ENCODE peak calls at places on chromosomes 13 and 19, in six cellular contexts. B is midbrain; U is transverse colon; G is NB4; W is immature natural killer cell; O is naive thymus-derived CD8-positive, alpha-beta T cell. V is an unnamed sample.

GRCh38 chr19:38391911-38392464 is 3.5 kb downstream of the SPRED3 start:
- DNase-seq in G (no peak), O (no peak), U (no peak), B (no peak), W (no peak), V (no peak)

GRCh38 chr13:50740052-50740741 is 103.3 kb downstream of the DLEU7 start:
- DNase-seq in G (no peak), O (no peak), B (no peak), W (no peak), U (no peak), V (no peak)

GRCh38 chr13:52921194-52921593 is 72.8 kb upstream of the PCDH8 start:
- DNase-seq in G (peak), U (no peak), O (no peak), W (no peak), B (no peak), V (no peak)

GRCh38 chr19:49201042-49201441 is 43.5 kb downstream of the TRPM4 start:
- DNase-seq in U (no peak), O (no peak), G (no peak), W (no peak), B (no peak), V (no peak)

GRCh38 chr13:64471916-64472315 is 2758.2 kb downstream of the PCDH9 start:
- DNase-seq in U (no peak), O (no peak), W (no peak), G (peak), B (peak), V (no peak)

GRCh38 chr13:26476111-26476743 is 81.3 kb upstream of the WASF3 start:
- DNase-seq in W (no peak), B (no peak), G (no peak), O (no peak), U (no peak), V (peak)

GRCh38 chr19:45440873-45441654 is 17.3 kb upstream of the ERCC1 start:
- DNase-seq in B (no peak), U (no peak), O (no peak), G (peak), W (no peak), V (no peak)

GRCh38 chr13:26280295-26280694 is 26.4 kb downstream of the CDK8 start:
- DNase-seq in G (no peak), U (no peak), B (no peak), W (no peak), O (no peak), V (peak)

GRCh38 chr13:42055500-42056085 is 7.1 kb downstream of the DGKH start:
- DNase-seq in O (no peak), W (no peak), B (no peak), U (no peak), G (no peak), V (no peak)

GRCh38 chr19:55373993-55374757 is 2.5 kb upstream of the TMEM190 start:
- DNase-seq in G (no peak), B (no peak), U (no peak), W (no peak), O (no peak), V (no peak)

GRCh38 chr13:34990399-34991224 is 48.5 kb downstream of the NBEA start:
- DNase-seq in B (no peak), G (no peak), W (no peak), U (no peak), O (no peak), V (no peak)

GRCh38 chr13:98460519-98460918 is 116.4 kb downstream of the STK24 start:
- DNase-seq in O (no peak), U (no peak), B (no peak), W (no peak), G (no peak), V (no peak)

GRCh38 chr13:74115138-74115537 is 19.1 kb downstream of the KLF12 start:
- DNase-seq in B (no peak), O (no peak), W (no peak), G (no peak), U (no peak), V (peak)

GRCh38 chr13:63041640-63042414 is 1626.2 kb upstream of the PCDH20 start:
- DNase-seq in B (no peak), G (no peak), O (no peak), U (no peak), W (no peak), V (no peak)

GRCh38 chr13:63693696-63694095 is 2278.0 kb upstream of the PCDH20 start:
- DNase-seq in B (no peak), G (no peak), W (no peak), U (no peak), O (no peak), V (no peak)

GRCh38 chr13:105735269-105735668 is 800.2 kb downstream of the EFNB2 start:
- DNase-seq in B (no peak), W (no peak), O (no peak), U (no peak), G (no peak), V (no peak)

GRCh38 chr19:2977001-2977685 is at the start of gene TLE6:
- DNase-seq in W (peak), U (peak), B (peak), G (peak), O (peak), V (peak)

GRCh38 chr13:98504029-98504351 is 72.9 kb downstream of the STK24 start:
- DNase-seq in W (no peak), B (no peak), U (no peak), G (no peak), O (no peak), V (no peak)

GRCh38 chr13:32150794-32151193 is 119.2 kb downstream of the FRY start:
- DNase-seq in B (peak), G (no peak), W (no peak), O (no peak), U (peak), V (no peak)

GRCh38 chr13:105365831-105366230 is 1169.6 kb downstream of the EFNB2 start:
- DNase-seq in B (no peak), O (no peak), U (no peak), G (peak), W (no peak), V (no peak)

GRCh38 chr19:31586282-31586681 is 237.0 kb upstream of the TSHZ3 start:
- DNase-seq in O (no peak), B (no peak), U (no peak), W (no peak), G (no peak), V (no peak)

GRCh38 chr13:102571075-102571474 is 25.7 kb upstream of the TPP2 start:
- DNase-seq in G (no peak), U (no peak), W (no peak), B (no peak), O (no peak), V (no peak)

GRCh38 chr19:37845932-37846331 is 60.5 kb downstream of the WDR87 start:
- DNase-seq in O (no peak), W (no peak), U (no peak), B (no peak), G (no peak), V (peak)

GRCh38 chr19:1058112-1058511 is 8.9 kb upstream of the ARHGAP45 start:
- DNase-seq in W (no peak), U (no peak), O (no peak), B (no peak), G (no peak), V (no peak)

GRCh38 chr19:34962945-34963530 is 991 bp downstream of the ZNF792 start:
- DNase-seq in B (no peak), W (no peak), U (no peak), G (no peak), O (no peak), V (no peak)

GRCh38 chr13:40175639-40176038 is 490.8 kb downstream of the FOXO1 start:
- DNase-seq in U (no peak), G (no peak), O (no peak), W (no peak), B (no peak), V (no peak)

GRCh38 chr13:113852536-113853517 is 11.0 kb downstream of the GAS6 start:
- DNase-seq in B (no peak), W (no peak), O (no peak), G (no peak), U (no peak), V (no peak)

GRCh38 chr19:6828306-6828697 is 55.8 kb downstream of the VAV1 start:
- DNase-seq in U (no peak), B (no peak), O (no peak), W (no peak), G (no peak), V (no peak)

GRCh38 chr19:45568732-45569131 is 15.9 kb downstream of the OPA3 start:
- DNase-seq in O (no peak), U (no peak), G (no peak), B (no peak), W (no peak), V (no peak)

GRCh38 chr13:28022848-28023518 is 34.5 kb upstream of the URAD start:
- DNase-seq in W (no peak), B (no peak), G (no peak), O (no peak), U (no peak), V (no peak)

GRCh38 chr19:51514866-51515481 is 13.4 kb upstream of the SIGLEC12 start:
- DNase-seq in W (peak), B (peak), U (no peak), O (no peak), G (peak), V (peak)

GRCh38 chr13:78182813-78183212 is 264.2 kb upstream of the EDNRB start:
- DNase-seq in U (no peak), O (no peak), G (no peak), B (no peak), W (no peak), V (no peak)

GRCh38 chr19:58513694-58514563 is 2.1 kb upstream of the SLC27A5 start:
- DNase-seq in B (peak), U (peak), O (peak), W (peak), G (peak), V (peak)

V was measured in brain microvascular endothelial cell.